ENCODE peak calls at places on chromosomes 13 and 19, in seven cellular contexts. E is AG04450, B is AG08395, S is activated gamma-delta T cell treated with Interleukin-2 at 50 U/mL for 16 hours, L is GM20000, W is mesothelial cell of epicardium, I is posterior cingulate gyrus. M is an unnamed sample.

GRCh38 chr13:23828086-23828485 is 61.1 kb downstream of the MIPEP start:
- DNase-seq in E (no peak), B (no peak), S (no peak), L (no peak), W (no peak), I (no peak), M (no peak)

GRCh38 chr19:29255912-29256311 is 43.0 kb upstream of the UQCRFS1 start:
- DNase-seq in E (no peak), B (no peak), S (no peak), L (no peak), W (no peak), I (no peak), M (no peak)

GRCh38 chr19:8302357-8302691 is 5.8 kb downstream of the CD320 start:
- DNase-seq in E (no peak), B (no peak), S (peak), L (no peak), W (no peak), I (no peak), M (no peak)

GRCh38 chr13:51180853-51181511 is 41.2 kb upstream of the FAM124A start:
- DNase-seq in E (no peak), B (no peak), S (no peak), L (no peak), W (no peak), I (no peak), M (no peak)

GRCh38 chr13:114134944-114135610 is 2.7 kb upstream of the RASA3 start:
- DNase-seq in E (no peak), B (no peak), S (no peak), L (no peak), W (no peak), I (no peak), M (no peak)

GRCh38 chr13:104577029-104577820 is 1511.0 kb upstream of the SLC10A2 start:
- DNase-seq in E (no peak), B (no peak), S (no peak), L (no peak), W (no peak), I (no peak), M (no peak)

GRCh38 chr19:16041571-16042386 is 34.5 kb upstream of the TPM4 start:
- DNase-seq in E (peak), B (peak), S (peak), L (peak), W (peak), I (peak), M (peak)

GRCh38 chr13:109628251-109628699 is 158.1 kb downstream of the IRS2 start:
- DNase-seq in E (no peak), B (peak), S (no peak), L (no peak), W (no peak), I (no peak), M (no peak)

GRCh38 chr19:4524808-4525562 is 6.7 kb upstream of the PLIN4 start:
- DNase-seq in E (no peak), B (peak), S (peak), L (peak), W (no peak), I (no peak), M (no peak)

GRCh38 chr19:16506961-16507360 is 10.8 kb downstream of the C19orf44 start:
- DNase-seq in E (no peak), B (peak), S (no peak), L (no peak), W (no peak), I (no peak), M (no peak)

GRCh38 chr19:34733266-34733825 is 697 bp upstream of the ZNF181 start:
- DNase-seq in E (no peak), B (no peak), S (no peak), L (no peak), W (no peak), I (peak), M (no peak)

GRCh38 chr19:17530586-17530985 is 19.1 kb downstream of the PGLS start:
- DNase-seq in E (no peak), B (no peak), S (no peak), L (no peak), W (no peak), I (no peak), M (no peak)

GRCh38 chr19:13079542-13079986 is 23.1 kb downstream of the LYL1 start:
- DNase-seq in E (no peak), B (peak), S (no peak), L (no peak), W (no peak), I (no peak), M (no peak)

GRCh38 chr13:53683146-53683545 is 654.5 kb downstream of the OLFM4 start:
- DNase-seq in E (no peak), B (no peak), S (no peak), L (no peak), W (no peak), I (no peak), M (no peak)

GRCh38 chr13:98751397-98752110 is 918 bp downstream of the SLC15A1 start:
- DNase-seq in E (no peak), B (peak), S (no peak), L (no peak), W (no peak), I (peak), M (no peak)

GRCh38 chr19:35723671-35724070 is 5.9 kb downstream of the KMT2B start:
- DNase-seq in E (no peak), B (no peak), S (no peak), L (no peak), W (no peak), I (no peak), M (no peak)

GRCh38 chr13:69946443-69946955 is 161.1 kb upstream of the ATXN8OS start:
- DNase-seq in E (no peak), B (no peak), S (no peak), L (no peak), W (no peak), I (peak), M (no peak)

GRCh38 chr13:83546476-83546875 is 335.8 kb downstream of the SLITRK1 start:
- DNase-seq in E (no peak), B (no peak), S (no peak), L (no peak), W (no peak), I (no peak), M (no peak)

GRCh38 chr19:13761423-13761822 is 2.9 kb upstream of the MRI1 start:
- DNase-seq in E (no peak), B (no peak), S (no peak), L (no peak), W (no peak), I (peak), M (no peak)

GRCh38 chr19:14439014-14439413 is 5.9 kb downstream of the PKN1 start:
- DNase-seq in E (no peak), B (no peak), S (no peak), L (no peak), W (no peak), I (no peak), M (no peak)

GRCh38 chr13:74204606-74205312 is 70.6 kb upstream of the KLF12 start:
- DNase-seq in E (no peak), B (no peak), S (no peak), L (no peak), W (no peak), I (no peak), M (no peak)

GRCh38 chr19:883661-884211 is 9.3 kb downstream of the MED16 start:
- DNase-seq in E (no peak), B (no peak), S (no peak), L (no peak), W (no peak), I (no peak), M (no peak)

GRCh38 chr13:26327905-26328304 is 74.0 kb downstream of the CDK8 start:
- DNase-seq in E (no peak), B (no peak), S (no peak), L (no peak), W (no peak), I (no peak), M (no peak)

GRCh38 chr13:71217827-71218226 is 649.2 kb downstream of the DACH1 start:
- DNase-seq in E (no peak), B (no peak), S (no peak), L (no peak), W (no peak), I (no peak), M (no peak)

GRCh38 chr13:46795321-46795720 is 1.6 kb downstream of the ESD start:
- DNase-seq in E (no peak), B (no peak), S (no peak), L (no peak), W (no peak), I (no peak), M (no peak)

GRCh38 chr13:97367427-97367826 is 66.5 kb upstream of the RAP2A start:
- DNase-seq in E (peak), B (peak), S (no peak), L (no peak), W (no peak), I (peak), M (no peak)

M was measured in GM06990.